ENCODE peak calls at places on chromosomes 12 and 14, in eight cellular contexts. One of them, this sample, is unnamed.

GRCh38 chr12:4819654-4820053 is 90.1 kb upstream of the KCNA1 start:
- DNase-seq in transverse colon: no peak
- DNase-seq in suprapubic skin: no peak
- DNase-seq in esophagus squamous epithelium: no peak
- DNase-seq in sigmoid colon: no peak
- DNase-seq in Peyer's patch: no peak
- DNase-seq in right lobe of liver: no peak
- DNase-seq in GM12878: no peak
- DNase-seq in this sample: no peak

GRCh38 chr14:105312973-105313372 is 1.6 kb upstream of the PACS2 start:
- DNase-seq in Peyer's patch: no peak
- DNase-seq in suprapubic skin: no peak
- DNase-seq in transverse colon: no peak
- DNase-seq in GM12878: no peak
- DNase-seq in right lobe of liver: no peak
- DNase-seq in esophagus squamous epithelium: no peak
- DNase-seq in sigmoid colon: no peak
- DNase-seq in this sample: no peak

GRCh38 chr12:29889737-29890136 is 106.0 kb upstream of the TMTC1 start:
- DNase-seq in esophagus squamous epithelium: no peak
- DNase-seq in Peyer's patch: peak; percentile 61
- DNase-seq in right lobe of liver: peak; percentile 22
- DNase-seq in GM12878: no peak
- DNase-seq in suprapubic skin: no peak
- DNase-seq in sigmoid colon: peak; percentile 67
- DNase-seq in transverse colon: peak; percentile 16
- DNase-seq in this sample: no peak

GRCh38 chr14:73238941-73239340 is 1.6 kb downstream of the PAPLN start:
- DNase-seq in GM12878: no peak
- DNase-seq in esophagus squamous epithelium: no peak
- DNase-seq in suprapubic skin: no peak
- DNase-seq in sigmoid colon: peak; percentile 60
- DNase-seq in Peyer's patch: no peak
- DNase-seq in right lobe of liver: no peak
- DNase-seq in transverse colon: no peak
- DNase-seq in this sample: no peak

GRCh38 chr12:106586803-106587684 is 4.2 kb downstream of the RFX4 start:
- DNase-seq in suprapubic skin: no peak
- DNase-seq in right lobe of liver: no peak
- DNase-seq in esophagus squamous epithelium: no peak
- DNase-seq in GM12878: no peak
- DNase-seq in transverse colon: no peak
- DNase-seq in sigmoid colon: no peak
- DNase-seq in Peyer's patch: no peak
- DNase-seq in this sample: no peak

GRCh38 chr12:6461401-6462233 is 8.9 kb downstream of the VAMP1 start:
- DNase-seq in transverse colon: peak; percentile 80
- DNase-seq in suprapubic skin: no peak
- DNase-seq in Peyer's patch: peak; percentile 96
- DNase-seq in esophagus squamous epithelium: peak; percentile 65
- DNase-seq in right lobe of liver: peak; percentile 55
- DNase-seq in GM12878: peak; percentile 95
- DNase-seq in sigmoid colon: peak; percentile 79
- DNase-seq in this sample: no peak

GRCh38 chr12:64826234-64826633 is 1.8 kb downstream of the TBC1D30 start:
- DNase-seq in esophagus squamous epithelium: no peak
- DNase-seq in sigmoid colon: no peak
- DNase-seq in Peyer's patch: peak; percentile 72
- DNase-seq in GM12878: peak; percentile 66
- DNase-seq in right lobe of liver: peak; percentile 43
- DNase-seq in transverse colon: peak; percentile 64
- DNase-seq in suprapubic skin: no peak
- DNase-seq in this sample: no peak

GRCh38 chr12:9221476-9221875 is 13.3 kb upstream of the PZP start:
- DNase-seq in GM12878: no peak
- DNase-seq in esophagus squamous epithelium: no peak
- DNase-seq in transverse colon: no peak
- DNase-seq in suprapubic skin: no peak
- DNase-seq in sigmoid colon: no peak
- DNase-seq in right lobe of liver: no peak
- DNase-seq in Peyer's patch: no peak
- DNase-seq in this sample: no peak

GRCh38 chr14:47846008-47846407 is 170.6 kb upstream of the MDGA2 start:
- DNase-seq in Peyer's patch: no peak
- DNase-seq in right lobe of liver: no peak
- DNase-seq in suprapubic skin: no peak
- DNase-seq in GM12878: no peak
- DNase-seq in sigmoid colon: no peak
- DNase-seq in transverse colon: no peak
- DNase-seq in esophagus squamous epithelium: no peak
- DNase-seq in this sample: no peak

GRCh38 chr12:45208604-45209487 is 7.0 kb upstream of the ANO6 start:
- DNase-seq in Peyer's patch: no peak
- DNase-seq in esophagus squamous epithelium: no peak
- DNase-seq in transverse colon: no peak
- DNase-seq in right lobe of liver: no peak
- DNase-seq in suprapubic skin: no peak
- DNase-seq in sigmoid colon: no peak
- DNase-seq in GM12878: no peak
- DNase-seq in this sample: no peak

GRCh38 chr14:64673748-64674147 is 30.5 kb upstream of the PLEKHG3 start:
- DNase-seq in suprapubic skin: no peak
- DNase-seq in right lobe of liver: no peak
- DNase-seq in esophagus squamous epithelium: no peak
- DNase-seq in sigmoid colon: no peak
- DNase-seq in GM12878: peak; percentile 55
- DNase-seq in Peyer's patch: peak; percentile 55
- DNase-seq in transverse colon: no peak
- DNase-seq in this sample: no peak

GRCh38 chr12:56528836-56529235 is 7.2 kb downstream of the RBMS2 start:
- DNase-seq in Peyer's patch: no peak
- DNase-seq in right lobe of liver: no peak
- DNase-seq in transverse colon: no peak
- DNase-seq in sigmoid colon: no peak
- DNase-seq in esophagus squamous epithelium: no peak
- DNase-seq in GM12878: no peak
- DNase-seq in suprapubic skin: no peak
- DNase-seq in this sample: no peak

GRCh38 chr12:10716704-10717315 is 6.3 kb downstream of the YBX3 start:
- DNase-seq in transverse colon: peak; percentile 70
- DNase-seq in right lobe of liver: peak; percentile 36
- DNase-seq in esophagus squamous epithelium: peak; percentile 1
- DNase-seq in suprapubic skin: peak; percentile 94
- DNase-seq in sigmoid colon: peak; percentile 90
- DNase-seq in Peyer's patch: peak; percentile 77
- DNase-seq in GM12878: no peak
- DNase-seq in this sample: peak; percentile 75

DNA sequence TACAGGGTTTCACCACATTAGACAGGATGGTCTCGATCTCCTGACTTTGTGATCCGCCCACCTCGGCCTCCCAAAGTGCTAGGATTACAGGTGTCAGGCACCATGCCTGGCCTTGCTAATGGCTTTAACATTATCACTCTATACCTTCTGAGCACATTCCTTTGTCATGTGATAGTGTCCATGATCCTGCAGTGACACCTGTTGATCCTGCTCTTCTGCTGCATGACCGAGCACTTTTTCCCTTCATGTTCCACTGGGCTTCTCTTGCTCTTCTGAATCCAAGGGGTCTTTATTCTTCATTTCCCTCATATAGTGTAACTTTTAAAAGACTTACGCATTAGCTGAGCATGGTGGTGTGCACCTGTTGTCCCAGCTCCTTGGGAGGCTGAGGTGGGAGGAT is 11.6 kb downstream of the ZNF268 start:
- DNase-seq in esophagus squamous epithelium: no peak
- DNase-seq in GM12878: no peak
- DNase-seq in sigmoid colon: no peak
- DNase-seq in suprapubic skin: no peak
- DNase-seq in right lobe of liver: no peak
- DNase-seq in transverse colon: no peak
- DNase-seq in Peyer's patch: no peak
- DNase-seq in this sample: no peak
- H3K36me3 ChIP-seq in esophagus squamous epithelium: peaks cover 74% of the 10 kb centered on the region
- H3K36me3 ChIP-seq in GM12878: peaks cover 55% of the 10 kb centered on the region
- H3K36me3 ChIP-seq in sigmoid colon: peaks cover 88% of the 10 kb centered on the region
- H3K36me3 ChIP-seq in suprapubic skin: peaks cover 92% of the 10 kb centered on the region
- H3K36me3 ChIP-seq in right lobe of liver: no peaks in the 10 kb centered on the region
- H3K36me3 ChIP-seq in transverse colon: peaks cover 5% of the 10 kb centered on the region
- H3K36me3 ChIP-seq in Peyer's patch: peaks cover 90% of the 10 kb centered on the region
- H3K36me3 ChIP-seq in this sample: peaks cover 72% of the 10 kb centered on the region

DNA sequence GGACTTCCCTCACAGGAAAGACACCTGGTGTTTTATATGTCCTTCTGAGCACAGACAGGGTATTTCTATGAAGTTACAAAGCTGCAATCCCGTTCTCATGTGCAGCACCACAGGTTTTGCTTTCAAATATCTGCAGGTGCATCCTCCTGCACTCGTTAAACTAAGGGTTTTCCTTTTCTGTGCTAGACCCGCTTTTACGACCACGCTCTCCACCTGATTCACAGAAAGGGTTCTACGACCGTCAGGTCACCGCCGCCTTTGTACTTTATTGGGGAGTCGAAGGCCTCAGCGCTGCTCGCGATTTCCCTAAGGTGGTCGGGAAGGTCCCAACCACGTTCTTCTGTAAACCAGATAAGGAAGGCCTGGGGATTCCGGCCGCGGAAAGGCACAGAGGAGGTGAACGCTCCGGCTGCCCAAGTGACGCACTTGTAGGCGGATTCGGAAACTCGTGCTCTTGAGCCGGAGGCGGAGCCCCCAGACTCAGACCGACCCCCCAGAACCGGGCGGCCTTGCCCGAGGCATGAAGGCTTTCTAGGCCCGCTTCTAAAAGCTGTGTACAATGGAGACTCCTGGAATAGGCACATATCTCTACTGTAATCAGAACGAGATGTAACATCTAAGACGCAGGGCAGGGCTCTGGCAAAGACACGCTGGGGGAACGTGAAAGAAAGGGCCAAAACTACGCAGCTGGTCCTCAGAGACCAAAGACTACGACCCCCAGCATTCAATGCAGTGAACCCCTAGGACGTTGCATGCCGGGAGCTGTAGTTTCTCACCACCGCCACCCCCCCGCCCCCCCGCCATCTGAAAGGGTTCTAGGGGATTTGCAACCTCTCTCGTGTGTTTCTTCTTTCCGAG is 930 bp upstream of the HSP90B1 start:
- DNase-seq in right lobe of liver: peak; percentile 82
- DNase-seq in GM12878: peak; percentile 72
- DNase-seq in sigmoid colon: peak; percentile 95
- DNase-seq in suprapubic skin: peak; percentile 93
- DNase-seq in esophagus squamous epithelium: peak; percentile 84
- DNase-seq in transverse colon: peak; percentile 83
- DNase-seq in Peyer's patch: peak; percentile 95
- DNase-seq in this sample: peak; percentile 65
- TF ChIP-seq POLR2A in right lobe of liver: peak; percentile 67
- TF ChIP-seq POLR2A in GM12878: peak; percentile 82
- TF ChIP-seq POLR2A in sigmoid colon: peak; percentile 64
- TF ChIP-seq POLR2A in suprapubic skin: no peak
- TF ChIP-seq POLR2A in esophagus squamous epithelium: no peak
- TF ChIP-seq POLR2A in transverse colon: peak; percentile 68
- TF ChIP-seq POLR2A in Peyer's patch: peak; percentile 51
- TF ChIP-seq POLR2A in this sample: peak; percentile 53

GRCh38 chr12:95336387-95337067 is 118.9 kb downstream of the VEZT start:
- DNase-seq in GM12878: no peak
- DNase-seq in sigmoid colon: peak; percentile 89
- DNase-seq in suprapubic skin: peak; percentile 82
- DNase-seq in Peyer's patch: peak; percentile 66
- DNase-seq in right lobe of liver: peak; percentile 69
- DNase-seq in transverse colon: peak; percentile 66
- DNase-seq in esophagus squamous epithelium: no peak
- DNase-seq in this sample: peak; percentile 75
- H3K9me3 ChIP-seq in GM12878: no peaks in the 10 kb centered on the region
- H3K9me3 ChIP-seq in sigmoid colon: no peaks in the 10 kb centered on the region
- H3K9me3 ChIP-seq in suprapubic skin: no peaks in the 10 kb centered on the region
- H3K9me3 ChIP-seq in Peyer's patch: no peaks in the 10 kb centered on the region
- H3K9me3 ChIP-seq in right lobe of liver: no peaks in the 10 kb centered on the region
- H3K9me3 ChIP-seq in transverse colon: no peaks in the 10 kb centered on the region
- H3K9me3 ChIP-seq in esophagus squamous epithelium: no peaks in the 10 kb centered on the region
- H3K9me3 ChIP-seq in this sample: no peaks in the 10 kb centered on the region

GRCh38 chr14:88630565-88630964 is 67.7 kb downstream of the ZC3H14 start:
- DNase-seq in right lobe of liver: no peak
- DNase-seq in GM12878: peak; percentile 13
- DNase-seq in sigmoid colon: no peak
- DNase-seq in esophagus squamous epithelium: no peak
- DNase-seq in suprapubic skin: no peak
- DNase-seq in Peyer's patch: no peak
- DNase-seq in transverse colon: no peak
- DNase-seq in this sample: no peak
- H3K36me3 ChIP-seq in right lobe of liver: no peaks in the 10 kb centered on the region
- H3K36me3 ChIP-seq in GM12878: no peaks in the 10 kb centered on the region
- H3K36me3 ChIP-seq in sigmoid colon: no peaks in the 10 kb centered on the region
- H3K36me3 ChIP-seq in esophagus squamous epithelium: no peaks in the 10 kb centered on the region
- H3K36me3 ChIP-seq in suprapubic skin: no peaks in the 10 kb centered on the region
- H3K36me3 ChIP-seq in Peyer's patch: no peaks in the 10 kb centered on the region
- H3K36me3 ChIP-seq in transverse colon: no peaks in the 10 kb centered on the region
- H3K36me3 ChIP-seq in this sample: no peaks in the 10 kb centered on the region

DNA sequence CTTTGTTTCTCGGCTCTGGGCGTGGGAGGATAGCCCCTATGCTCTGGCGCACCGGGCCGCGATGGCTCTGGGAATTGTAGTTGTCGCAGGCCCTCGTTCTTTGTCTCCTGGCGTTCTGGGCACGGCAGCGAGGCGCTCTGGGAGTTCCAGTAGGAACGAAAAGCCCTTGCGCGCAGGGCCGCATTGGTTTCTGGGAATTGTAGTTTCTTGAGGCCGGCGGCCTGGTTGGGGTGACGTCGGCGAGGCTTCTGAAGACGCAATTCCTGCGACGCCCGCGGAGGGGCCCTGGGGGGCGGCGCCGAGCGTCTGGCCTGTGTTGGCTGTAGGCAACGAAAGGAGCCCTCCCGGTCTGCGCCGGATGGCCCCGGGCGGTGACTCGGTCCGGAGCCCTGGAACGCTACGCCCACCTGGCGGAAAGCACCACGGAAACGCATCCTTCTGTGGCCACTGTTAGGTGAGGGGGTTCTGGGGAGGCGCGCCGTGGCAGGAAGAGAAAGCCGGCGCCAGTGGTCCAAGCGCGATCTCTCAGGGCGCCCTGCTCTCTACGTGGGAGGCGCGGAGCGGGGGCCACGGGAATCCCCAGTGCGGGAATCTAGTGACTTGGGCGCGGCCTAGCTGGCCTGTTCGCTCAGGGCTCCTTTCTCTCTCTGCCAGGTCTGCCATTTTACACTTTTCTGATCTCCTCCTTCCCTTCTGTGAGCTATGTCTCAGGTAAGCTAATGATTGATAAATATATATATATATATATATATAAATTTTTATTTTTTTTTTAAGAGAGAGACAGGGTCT is at the start of gene ZNF140:
- DNase-seq in right lobe of liver: peak; percentile 96
- DNase-seq in GM12878: peak; percentile 76
- DNase-seq in suprapubic skin: peak; percentile 97
- DNase-seq in esophagus squamous epithelium: peak; percentile 90
- DNase-seq in Peyer's patch: peak; percentile 98
- DNase-seq in transverse colon: peak; percentile 96
- DNase-seq in sigmoid colon: peak; percentile 98
- DNase-seq in this sample: peak; percentile 94
- TF ChIP-seq POLR2A in right lobe of liver: peak; percentile 62
- TF ChIP-seq POLR2A in GM12878: peak; percentile 88
- TF ChIP-seq POLR2A in suprapubic skin: peak; percentile 30
- TF ChIP-seq POLR2A in esophagus squamous epithelium: peak; percentile 49
- TF ChIP-seq POLR2A in Peyer's patch: peak; percentile 41
- TF ChIP-seq POLR2A in transverse colon: peak; percentile 69
- TF ChIP-seq POLR2A in sigmoid colon: peak; percentile 49
- TF ChIP-seq POLR2A in this sample: peak; percentile 19